ENCODE peak calls at places on chromosomes 6 and 20, in six cellular contexts. R is cardiac fibroblast, U is nephron progenitor cell, I is uterus, V is activated B cell treated with CpG ODN at 0.5 μM for 24 hours, W is thoracic aorta. H is an unnamed sample.

GRCh38 chr6:156389296-156389695 is 387.9 kb upstream of the ARID1B start:
- DNase-seq in R (no peak), W (no peak), I (no peak), V (no peak), U (no peak), H (no peak)

GRCh38 chr20:38626921-38627659 is 25.5 kb downstream of the ARHGAP40 start:
- DNase-seq in W (no peak), V (no peak), R (no peak), I (no peak), U (no peak), H (no peak)

GRCh38 chr6:16256781-16257180 is 18.4 kb downstream of the GMPR start:
- DNase-seq in V (no peak), W (no peak), R (no peak), U (no peak), I (no peak), H (no peak)

GRCh38 chr6:167577891-167578361 is 248.8 kb upstream of the AFDN start:
- DNase-seq in I (no peak), U (no peak), R (no peak), W (no peak), V (no peak), H (peak; percentile 52)

GRCh38 chr6:149387787-149388512 is 12.1 kb upstream of the SUMO4 start:
- DNase-seq in W (no peak), R (no peak), U (no peak), V (no peak), I (no peak), H (no peak)

GRCh38 chr20:34112600-34113061 is 588 bp upstream of the EIF2S2 start:
- DNase-seq in I (peak; percentile 33), V (peak; percentile 39), R (peak; percentile 62), W (no peak), U (peak; percentile 32), H (no peak)

GRCh38 chr6:147285087-147285855 is 81.1 kb downstream of the STXBP5 start:
- DNase-seq in V (no peak), R (peak; percentile 80), W (no peak), U (no peak), I (no peak), H (no peak)

GRCh38 chr20:60302875-60303274 is 344.7 kb downstream of the CDH26 start:
- DNase-seq in U (no peak), I (no peak), V (no peak), W (no peak), R (no peak), H (no peak)

GRCh38 chr20:17655286-17655651 is 26.8 kb downstream of the RRBP1 start:
- DNase-seq in W (no peak), U (no peak), R (peak; percentile 41), I (peak; percentile 12), V (no peak), H (no peak)

GRCh38 chr20:58137651-58138265 is 90.7 kb downstream of the ANKRD60 start:
- DNase-seq in W (no peak), R (no peak), V (no peak), U (no peak), I (no peak), H (peak; percentile 52)

GRCh38 chr20:63529861-63530787 is 7.1 kb downstream of the PTK6 start:
- DNase-seq in U (no peak), I (no peak), W (no peak), V (no peak), R (no peak), H (no peak)

GRCh38 chr20:64065973-64066341 is 3.0 kb downstream of the TCEA2 start:
- DNase-seq in R (peak; percentile 80), V (peak; percentile 40), W (no peak), I (no peak), U (no peak), H (no peak)

GRCh38 chr6:147245693-147246092 is 41.5 kb downstream of the STXBP5 start:
- DNase-seq in W (no peak), V (no peak), R (no peak), U (no peak), I (no peak), H (no peak)

GRCh38 chr6:32944265-32944664 is 3.4 kb upstream of the HLA-DMB start:
- DNase-seq in V (peak; percentile 54), I (no peak), U (no peak), W (no peak), R (no peak), H (no peak)

GRCh38 chr20:32358883-32359632 is 927 bp downstream of the ASXL1 start:
- DNase-seq in I (peak; percentile 77), W (no peak), R (peak; percentile 67), U (peak; percentile 78), V (peak; percentile 71), H (peak; percentile 89)

GRCh38 chr6:170130771-170131241 is 160.1 kb downstream of the DLL1 start:
- DNase-seq in W (no peak), V (no peak), U (no peak), R (no peak), I (peak; percentile 8), H (peak; percentile 62)

GRCh38 chr6:142378138-142378875 is 76.5 kb downstream of the ADGRG6 start:
- DNase-seq in R (peak; percentile 57), V (no peak), I (no peak), W (no peak), U (no peak), H (no peak)

DNA sequence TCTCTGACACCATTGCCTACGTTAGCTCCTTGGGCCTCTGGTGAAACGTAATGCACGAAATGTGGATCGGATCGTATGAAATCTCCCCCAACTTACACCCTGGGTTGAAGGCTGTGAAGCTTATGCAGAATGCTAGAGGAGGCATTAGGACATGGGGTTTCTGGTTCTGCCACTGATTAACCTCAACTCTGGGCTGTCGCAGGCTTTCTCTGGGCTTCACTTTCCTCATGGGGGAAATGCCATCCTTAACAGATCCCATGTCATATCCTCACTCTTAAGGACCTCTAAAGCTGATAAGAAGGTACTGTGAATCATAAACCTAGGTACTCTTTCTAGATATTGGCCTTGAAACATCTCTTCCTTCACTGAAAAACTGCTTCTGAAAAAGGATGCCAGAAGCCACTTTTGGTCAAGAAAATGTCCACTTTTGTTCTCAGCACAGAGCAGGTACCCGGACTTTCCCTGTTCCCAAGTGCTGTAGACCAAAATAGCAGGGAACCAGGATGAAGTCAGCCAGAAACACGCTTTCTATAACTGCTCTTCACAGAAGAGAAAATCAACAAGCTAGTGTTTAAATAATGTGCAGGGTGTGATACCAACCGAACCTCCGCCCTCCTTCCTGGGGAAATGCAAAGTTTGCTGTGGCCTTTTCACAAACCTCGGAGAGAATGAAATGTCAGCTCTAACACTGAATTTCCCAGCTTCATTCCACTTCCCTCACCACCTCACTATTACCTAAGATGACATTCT is 118.9 kb downstream of the BACH2 start:
- DNase-seq in I (no peak), V (no peak), W (no peak), U (no peak), R (no peak), H (no peak)
- TF ChIP-seq CTCF in I (no peak), V (no peak), W (no peak), U (no peak), R (no peak), H (no peak)

GRCh38 chr20:48984575-48985219 is 61.4 kb upstream of the CSE1L start:
- DNase-seq in I (no peak), U (no peak), V (no peak), W (no peak), R (no peak), H (no peak)

GRCh38 chr20:48983423-48984400 is 62.2 kb downstream of the ARFGEF2 start:
- DNase-seq in R (peak; percentile 86), V (no peak), W (no peak), I (no peak), U (no peak), H (no peak)

GRCh38 chr20:48990467-48990866 is 55.6 kb upstream of the CSE1L start:
- DNase-seq in W (no peak), V (no peak), R (no peak), U (no peak), I (no peak), H (no peak)

DNA sequence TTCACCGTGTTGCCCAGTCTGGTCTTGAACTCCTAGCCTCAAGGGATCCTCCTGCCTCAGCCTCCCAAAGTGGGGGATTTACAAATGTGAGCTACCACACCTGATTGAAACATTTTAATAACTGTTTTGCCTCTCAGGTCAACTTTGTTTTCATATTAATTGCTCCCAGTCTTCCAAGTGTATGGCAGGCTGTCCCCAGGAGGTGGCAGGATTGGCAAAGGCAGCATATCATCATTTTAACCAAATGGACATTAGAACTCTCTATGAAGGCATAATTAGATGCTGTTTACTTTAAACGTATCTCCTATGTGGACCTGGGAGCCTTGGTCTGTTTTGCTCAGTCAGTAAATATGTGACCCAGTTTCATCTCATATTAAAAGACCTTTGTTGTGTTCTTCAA is 59.2 kb upstream of the CSE1L start:
- DNase-seq in V (no peak), W (no peak), R (peak; percentile 6), I (no peak), U (no peak), H (no peak)
- TF ChIP-seq CTCF in V (no peak), W (no peak), R (peak; percentile 25), I (no peak), U (no peak), H (peak; percentile 58)

GRCh38 chr6:45880139-45880538 is 135.5 kb downstream of the CLIC5 start:
- DNase-seq in U (peak; percentile 10), R (no peak), V (no peak), W (no peak), I (no peak), H (no peak)

GRCh38 chr6:45881705-45882435 is 133.8 kb downstream of the CLIC5 start:
- DNase-seq in R (no peak), V (no peak), W (no peak), U (no peak), I (no peak), H (no peak)

GRCh38 chr6:45882671-45883070 is 133.0 kb downstream of the CLIC5 start:
- DNase-seq in I (no peak), U (no peak), R (no peak), W (no peak), V (no peak), H (no peak)

GRCh38 chr6:45886776-45887175 is 128.9 kb downstream of the CLIC5 start:
- DNase-seq in W (no peak), I (no peak), U (no peak), R (no peak), V (no peak), H (no peak)

DNA sequence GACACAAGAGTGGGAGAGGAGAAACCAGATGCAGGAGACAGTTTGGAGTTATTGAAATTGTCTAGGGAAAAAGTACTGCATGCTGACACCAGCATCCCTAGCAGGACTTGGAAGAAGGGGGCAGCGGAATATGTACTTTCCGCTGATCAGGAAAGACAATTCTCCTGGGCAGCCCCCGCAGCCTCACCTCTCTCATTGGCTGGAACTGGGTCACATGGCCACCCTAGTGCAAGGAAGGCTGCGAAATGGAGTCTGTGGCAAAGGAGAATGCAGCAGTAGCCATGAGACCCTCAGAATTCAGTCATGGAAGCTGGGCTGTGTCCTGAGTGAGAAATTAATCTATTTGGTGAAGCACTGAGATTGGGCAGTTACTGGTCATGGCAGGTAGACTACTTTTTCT is 131.3 kb downstream of the CLIC5 start:
- DNase-seq in U (no peak), I (no peak), V (no peak), W (no peak), R (no peak), H (no peak)
- TF ChIP-seq CTCF in U (no peak), I (no peak), V (no peak), W (no peak), R (no peak), H (no peak)

GRCh38 chr6:68778356-68779020 is 143.4 kb downstream of the ADGRB3 start:
- DNase-seq in W (no peak), R (peak; percentile 84), U (peak; percentile 30), I (no peak), V (no peak), H (no peak)
- TF ChIP-seq CTCF in W (peak; percentile 53), R (peak; percentile 85), U (peak; percentile 60), I (no peak), V (no peak), H (peak; percentile 84)

H was measured in type B pancreatic cell.